ENCODE peak calls at places on chromosome 13, in ten cellular contexts. C is HT1080; P is CD8-positive, alpha-beta memory T cell; M is NCI-H1105; Q is osteocyte; L is CD8-positive, alpha-beta T cell; R is neuronal stem cell; G is GM04504; E is stimulated activated CD8-positive, alpha-beta memory T cell treated with anti-CD3 and anti-CD28 coated beads, Interleukin-7, amount 100 ng/mL, for 1 hour; Z is EL. T is an unnamed sample.

GRCh38 chr13:80217614-80218456 is 123.1 kb downstream of the SPRY2 start:
- DNase-seq in C (peak), G (no peak), L (no peak), Z (no peak), E (no peak), R (peak), Q (no peak), P (no peak), M (no peak), T (no peak)

GRCh38 chr13:48715977-48716376 is 62.2 kb downstream of the CYSLTR2 start:
- DNase-seq in L (no peak), Z (no peak), Q (no peak), E (no peak), R (no peak), G (no peak), M (no peak), C (no peak), P (no peak), T (no peak)

GRCh38 chr13:62432906-62433305 is 1017.3 kb upstream of the PCDH20 start:
- DNase-seq in G (no peak), C (no peak), Q (no peak), L (no peak), P (no peak), Z (no peak), M (no peak), R (no peak), E (no peak), T (no peak)

GRCh38 chr13:24894972-24895300 is 131.0 kb downstream of the RNF17 start:
- DNase-seq in E (no peak), Z (no peak), L (no peak), C (no peak), M (no peak), Q (no peak), R (no peak), G (no peak), P (no peak), T (no peak)

GRCh38 chr13:27006519-27007161 is 165.0 kb downstream of the USP12 start:
- DNase-seq in M (peak), E (no peak), Z (peak), L (no peak), G (no peak), R (no peak), Q (peak), P (no peak), C (no peak), T (no peak)

GRCh38 chr13:113970810-113971470 is 2.9 kb downstream of the C13orf46 start:
- DNase-seq in P (no peak), C (no peak), M (no peak), Q (no peak), G (no peak), R (no peak), E (no peak), Z (no peak), L (no peak), T (no peak)

GRCh38 chr13:113548778-113549621 is 35.6 kb upstream of the TFDP1 start:
- DNase-seq in L (no peak), G (no peak), M (no peak), Q (no peak), Z (no peak), E (no peak), C (no peak), R (no peak), P (no peak), T (no peak)

GRCh38 chr13:35927554-35927953 is 203.6 kb downstream of the DCLK1 start:
- DNase-seq in E (no peak), P (no peak), L (no peak), C (peak), M (no peak), G (peak), R (no peak), Z (peak), Q (no peak), T (no peak)

GRCh38 chr13:77833331-77833863 is 85.2 kb downstream of the EDNRB start:
- DNase-seq in G (no peak), E (no peak), Z (no peak), Q (no peak), C (no peak), M (no peak), P (no peak), R (no peak), L (no peak), T (no peak)

GRCh38 chr13:101570410-101570809 is 117.9 kb downstream of the ITGBL1 start:
- DNase-seq in R (no peak), P (no peak), G (no peak), M (no peak), Z (peak), E (no peak), C (peak), L (no peak), Q (no peak), T (no peak)

T was measured in GM19239.